ENCODE peak calls at places on chromosome 13, in eight cellular contexts. One of them, this sample, is unnamed.

GRCh38 chr13:27628081-27628480 is 6.4 kb downstream of the POLR1D start:
- DNase-seq in epithelial cell of esophagus: no peak
- DNase-seq in SK-N-MC: no peak
- DNase-seq in HT1080: no peak
- DNase-seq in GM23248: no peak
- DNase-seq in DMS79 treated with DMSO at 0.1 percent for 48 hours: no peak
- DNase-seq in activated CD8-positive, alpha-beta T cell treated with anti-CD3 and anti-CD28 coated beads, Interleukin-2, amount 10 ng/mL, durations not matched to agents 7 days and 5 days: no peak
- DNase-seq in A172: no peak
- DNase-seq in this sample: no peak

GRCh38 chr13:110187501-110188161 is 119.3 kb downstream of the COL4A1 start:
- DNase-seq in HT1080: peak; percentile 84
- DNase-seq in epithelial cell of esophagus: peak; percentile 80
- DNase-seq in GM23248: peak; percentile 76
- DNase-seq in activated CD8-positive, alpha-beta T cell treated with anti-CD3 and anti-CD28 coated beads, Interleukin-2, amount 10 ng/mL, durations not matched to agents 7 days and 5 days: no peak
- DNase-seq in SK-N-MC: peak; percentile 61
- DNase-seq in DMS79 treated with DMSO at 0.1 percent for 48 hours: no peak
- DNase-seq in A172: peak; percentile 70
- DNase-seq in this sample: no peak

GRCh38 chr13:40221460-40222201 is 444.8 kb downstream of the FOXO1 start:
- DNase-seq in epithelial cell of esophagus: peak; percentile 23
- DNase-seq in SK-N-MC: peak; percentile 40
- DNase-seq in A172: no peak
- DNase-seq in GM23248: peak; percentile 37
- DNase-seq in HT1080: peak; percentile 3
- DNase-seq in DMS79 treated with DMSO at 0.1 percent for 48 hours: no peak
- DNase-seq in activated CD8-positive, alpha-beta T cell treated with anti-CD3 and anti-CD28 coated beads, Interleukin-2, amount 10 ng/mL, durations not matched to agents 7 days and 5 days: no peak
- DNase-seq in this sample: no peak

GRCh38 chr13:33348366-33348765 is 62.8 kb upstream of the STARD13 start:
- DNase-seq in epithelial cell of esophagus: no peak
- DNase-seq in SK-N-MC: peak; percentile 76
- DNase-seq in HT1080: no peak
- DNase-seq in GM23248: peak; percentile 48
- DNase-seq in activated CD8-positive, alpha-beta T cell treated with anti-CD3 and anti-CD28 coated beads, Interleukin-2, amount 10 ng/mL, durations not matched to agents 7 days and 5 days: no peak
- DNase-seq in A172: peak; percentile 49
- DNase-seq in DMS79 treated with DMSO at 0.1 percent for 48 hours: no peak
- DNase-seq in this sample: no peak

GRCh38 chr13:43221611-43222010 is 198.2 kb downstream of the DNAJC15 start:
- DNase-seq in A172: no peak
- DNase-seq in epithelial cell of esophagus: no peak
- DNase-seq in DMS79 treated with DMSO at 0.1 percent for 48 hours: no peak
- DNase-seq in activated CD8-positive, alpha-beta T cell treated with anti-CD3 and anti-CD28 coated beads, Interleukin-2, amount 10 ng/mL, durations not matched to agents 7 days and 5 days: no peak
- DNase-seq in HT1080: no peak
- DNase-seq in SK-N-MC: no peak
- DNase-seq in GM23248: no peak
- DNase-seq in this sample: no peak

GRCh38 chr13:24215732-24216131 is 55.2 kb downstream of the SPATA13 start:
- DNase-seq in DMS79 treated with DMSO at 0.1 percent for 48 hours: no peak
- DNase-seq in GM23248: peak; percentile 69
- DNase-seq in activated CD8-positive, alpha-beta T cell treated with anti-CD3 and anti-CD28 coated beads, Interleukin-2, amount 10 ng/mL, durations not matched to agents 7 days and 5 days: no peak
- DNase-seq in A172: no peak
- DNase-seq in SK-N-MC: no peak
- DNase-seq in epithelial cell of esophagus: peak; percentile 34
- DNase-seq in HT1080: no peak
- DNase-seq in this sample: peak; percentile 56

GRCh38 chr13:25678398-25678797 is 306.6 kb downstream of the ATP8A2 start:
- DNase-seq in DMS79 treated with DMSO at 0.1 percent for 48 hours: no peak
- DNase-seq in GM23248: no peak
- DNase-seq in A172: peak; percentile 14
- DNase-seq in HT1080: peak; percentile 13
- DNase-seq in epithelial cell of esophagus: no peak
- DNase-seq in activated CD8-positive, alpha-beta T cell treated with anti-CD3 and anti-CD28 coated beads, Interleukin-2, amount 10 ng/mL, durations not matched to agents 7 days and 5 days: no peak
- DNase-seq in SK-N-MC: no peak
- DNase-seq in this sample: no peak

GRCh38 chr13:39259371-39259770 is 221.1 kb downstream of the NHLRC3 start:
- DNase-seq in DMS79 treated with DMSO at 0.1 percent for 48 hours: no peak
- DNase-seq in SK-N-MC: no peak
- DNase-seq in GM23248: no peak
- DNase-seq in HT1080: no peak
- DNase-seq in activated CD8-positive, alpha-beta T cell treated with anti-CD3 and anti-CD28 coated beads, Interleukin-2, amount 10 ng/mL, durations not matched to agents 7 days and 5 days: no peak
- DNase-seq in A172: no peak
- DNase-seq in epithelial cell of esophagus: no peak
- DNase-seq in this sample: no peak

GRCh38 chr13:37681295-37682032 is 82.9 kb upstream of the POSTN start:
- DNase-seq in epithelial cell of esophagus: peak; percentile 4
- DNase-seq in DMS79 treated with DMSO at 0.1 percent for 48 hours: no peak
- DNase-seq in HT1080: peak; percentile 49
- DNase-seq in A172: peak; percentile 26
- DNase-seq in SK-N-MC: no peak
- DNase-seq in GM23248: peak; percentile 66
- DNase-seq in activated CD8-positive, alpha-beta T cell treated with anti-CD3 and anti-CD28 coated beads, Interleukin-2, amount 10 ng/mL, durations not matched to agents 7 days and 5 days: no peak
- DNase-seq in this sample: no peak

GRCh38 chr13:95253033-95253432 is 48.2 kb downstream of the ABCC4 start:
- DNase-seq in DMS79 treated with DMSO at 0.1 percent for 48 hours: no peak
- DNase-seq in A172: no peak
- DNase-seq in epithelial cell of esophagus: no peak
- DNase-seq in GM23248: no peak
- DNase-seq in SK-N-MC: no peak
- DNase-seq in activated CD8-positive, alpha-beta T cell treated with anti-CD3 and anti-CD28 coated beads, Interleukin-2, amount 10 ng/mL, durations not matched to agents 7 days and 5 days: no peak
- DNase-seq in HT1080: no peak
- DNase-seq in this sample: no peak

GRCh38 chr13:59047546-59047945 is 1116.2 kb downstream of the DIAPH3 start:
- DNase-seq in activated CD8-positive, alpha-beta T cell treated with anti-CD3 and anti-CD28 coated beads, Interleukin-2, amount 10 ng/mL, durations not matched to agents 7 days and 5 days: no peak
- DNase-seq in HT1080: peak; percentile 25
- DNase-seq in epithelial cell of esophagus: peak; percentile 2
- DNase-seq in A172: no peak
- DNase-seq in GM23248: no peak
- DNase-seq in DMS79 treated with DMSO at 0.1 percent for 48 hours: no peak
- DNase-seq in SK-N-MC: no peak
- DNase-seq in this sample: no peak

GRCh38 chr13:30998548-30999140 is 66.2 kb downstream of the TEX26 start:
- DNase-seq in activated CD8-positive, alpha-beta T cell treated with anti-CD3 and anti-CD28 coated beads, Interleukin-2, amount 10 ng/mL, durations not matched to agents 7 days and 5 days: no peak
- DNase-seq in A172: no peak
- DNase-seq in HT1080: no peak
- DNase-seq in DMS79 treated with DMSO at 0.1 percent for 48 hours: peak; percentile 68
- DNase-seq in GM23248: peak; percentile 55
- DNase-seq in SK-N-MC: no peak
- DNase-seq in epithelial cell of esophagus: peak; percentile 61
- DNase-seq in this sample: peak; percentile 49

GRCh38 chr13:72505376-72505775 is 222.1 kb downstream of the MZT1 start:
- DNase-seq in A172: peak; percentile 1
- DNase-seq in HT1080: no peak
- DNase-seq in epithelial cell of esophagus: no peak
- DNase-seq in GM23248: no peak
- DNase-seq in SK-N-MC: no peak
- DNase-seq in DMS79 treated with DMSO at 0.1 percent for 48 hours: peak; percentile 15
- DNase-seq in activated CD8-positive, alpha-beta T cell treated with anti-CD3 and anti-CD28 coated beads, Interleukin-2, amount 10 ng/mL, durations not matched to agents 7 days and 5 days: no peak
- DNase-seq in this sample: no peak

GRCh38 chr13:75365724-75366173 is 116.2 kb downstream of the TBC1D4 start:
- DNase-seq in A172: peak; percentile 92
- DNase-seq in SK-N-MC: no peak
- DNase-seq in HT1080: peak; percentile 99
- DNase-seq in activated CD8-positive, alpha-beta T cell treated with anti-CD3 and anti-CD28 coated beads, Interleukin-2, amount 10 ng/mL, durations not matched to agents 7 days and 5 days: peak; percentile 41
- DNase-seq in DMS79 treated with DMSO at 0.1 percent for 48 hours: no peak
- DNase-seq in GM23248: peak; percentile 94
- DNase-seq in epithelial cell of esophagus: peak; percentile 90
- DNase-seq in this sample: no peak

GRCh38 chr13:113366031-113366588 is 2.2 kb upstream of the GRTP1 start:
- DNase-seq in GM23248: peak; percentile 38
- DNase-seq in activated CD8-positive, alpha-beta T cell treated with anti-CD3 and anti-CD28 coated beads, Interleukin-2, amount 10 ng/mL, durations not matched to agents 7 days and 5 days: no peak
- DNase-seq in epithelial cell of esophagus: peak; percentile 4
- DNase-seq in SK-N-MC: no peak
- DNase-seq in DMS79 treated with DMSO at 0.1 percent for 48 hours: no peak
- DNase-seq in HT1080: no peak
- DNase-seq in A172: no peak
- DNase-seq in this sample: no peak

GRCh38 chr13:113730145-113730750 is 28.8 kb upstream of the TMEM255B start:
- DNase-seq in A172: no peak
- DNase-seq in activated CD8-positive, alpha-beta T cell treated with anti-CD3 and anti-CD28 coated beads, Interleukin-2, amount 10 ng/mL, durations not matched to agents 7 days and 5 days: no peak
- DNase-seq in SK-N-MC: no peak
- DNase-seq in DMS79 treated with DMSO at 0.1 percent for 48 hours: no peak
- DNase-seq in GM23248: no peak
- DNase-seq in HT1080: no peak
- DNase-seq in epithelial cell of esophagus: no peak
- DNase-seq in this sample: no peak

GRCh38 chr13:112719016-112719415 is 29.2 kb downstream of the ATP11A start:
- DNase-seq in activated CD8-positive, alpha-beta T cell treated with anti-CD3 and anti-CD28 coated beads, Interleukin-2, amount 10 ng/mL, durations not matched to agents 7 days and 5 days: no peak
- DNase-seq in SK-N-MC: no peak
- DNase-seq in GM23248: no peak
- DNase-seq in A172: no peak
- DNase-seq in DMS79 treated with DMSO at 0.1 percent for 48 hours: no peak
- DNase-seq in epithelial cell of esophagus: peak; percentile 57
- DNase-seq in HT1080: no peak
- DNase-seq in this sample: no peak

GRCh38 chr13:40472427-40473220 is 193.8 kb downstream of the FOXO1 start:
- DNase-seq in epithelial cell of esophagus: no peak
- DNase-seq in activated CD8-positive, alpha-beta T cell treated with anti-CD3 and anti-CD28 coated beads, Interleukin-2, amount 10 ng/mL, durations not matched to agents 7 days and 5 days: no peak
- DNase-seq in GM23248: no peak
- DNase-seq in HT1080: no peak
- DNase-seq in SK-N-MC: no peak
- DNase-seq in DMS79 treated with DMSO at 0.1 percent for 48 hours: no peak
- DNase-seq in A172: no peak
- DNase-seq in this sample: no peak

GRCh38 chr13:36275190-36276002 is 22.2 kb downstream of the CCDC169 start:
- DNase-seq in DMS79 treated with DMSO at 0.1 percent for 48 hours: peak; percentile 64
- DNase-seq in epithelial cell of esophagus: peak; percentile 69
- DNase-seq in A172: peak; percentile 50
- DNase-seq in activated CD8-positive, alpha-beta T cell treated with anti-CD3 and anti-CD28 coated beads, Interleukin-2, amount 10 ng/mL, durations not matched to agents 7 days and 5 days: peak; percentile 24
- DNase-seq in SK-N-MC: no peak
- DNase-seq in HT1080: peak; percentile 67
- DNase-seq in GM23248: peak; percentile 83
- DNase-seq in this sample: peak; percentile 5

GRCh38 chr13:66069570-66069969 is 1160.6 kb downstream of the PCDH9 start:
- DNase-seq in activated CD8-positive, alpha-beta T cell treated with anti-CD3 and anti-CD28 coated beads, Interleukin-2, amount 10 ng/mL, durations not matched to agents 7 days and 5 days: no peak
- DNase-seq in GM23248: no peak
- DNase-seq in epithelial cell of esophagus: peak; percentile 7
- DNase-seq in DMS79 treated with DMSO at 0.1 percent for 48 hours: no peak
- DNase-seq in SK-N-MC: no peak
- DNase-seq in A172: peak; percentile 7
- DNase-seq in HT1080: no peak
- DNase-seq in this sample: no peak

GRCh38 chr13:49858183-49858856 is 65.8 kb upstream of the KPNA3 start:
- DNase-seq in HT1080: peak; percentile 87
- DNase-seq in DMS79 treated with DMSO at 0.1 percent for 48 hours: no peak
- DNase-seq in A172: peak; percentile 86
- DNase-seq in epithelial cell of esophagus: peak; percentile 96
- DNase-seq in GM23248: peak; percentile 96
- DNase-seq in SK-N-MC: no peak
- DNase-seq in activated CD8-positive, alpha-beta T cell treated with anti-CD3 and anti-CD28 coated beads, Interleukin-2, amount 10 ng/mL, durations not matched to agents 7 days and 5 days: no peak
- DNase-seq in this sample: no peak

GRCh38 chr13:113137656-113138292 is 15.2 kb downstream of the F10 start:
- DNase-seq in DMS79 treated with DMSO at 0.1 percent for 48 hours: no peak
- DNase-seq in A172: no peak
- DNase-seq in epithelial cell of esophagus: no peak
- DNase-seq in HT1080: no peak
- DNase-seq in activated CD8-positive, alpha-beta T cell treated with anti-CD3 and anti-CD28 coated beads, Interleukin-2, amount 10 ng/mL, durations not matched to agents 7 days and 5 days: no peak
- DNase-seq in SK-N-MC: no peak
- DNase-seq in GM23248: no peak
- DNase-seq in this sample: no peak

GRCh38 chr13:64810701-64811258 is 2419.4 kb downstream of the PCDH9 start:
- DNase-seq in DMS79 treated with DMSO at 0.1 percent for 48 hours: no peak
- DNase-seq in activated CD8-positive, alpha-beta T cell treated with anti-CD3 and anti-CD28 coated beads, Interleukin-2, amount 10 ng/mL, durations not matched to agents 7 days and 5 days: no peak
- DNase-seq in HT1080: peak; percentile 57
- DNase-seq in GM23248: peak; percentile 11
- DNase-seq in SK-N-MC: no peak
- DNase-seq in A172: peak; percentile 7
- DNase-seq in epithelial cell of esophagus: peak; percentile 72
- DNase-seq in this sample: no peak

GRCh38 chr13:97240789-97241734 is 18.9 kb downstream of the MBNL2 start:
- DNase-seq in A172: no peak
- DNase-seq in epithelial cell of esophagus: no peak
- DNase-seq in SK-N-MC: no peak
- DNase-seq in HT1080: no peak
- DNase-seq in DMS79 treated with DMSO at 0.1 percent for 48 hours: no peak
- DNase-seq in activated CD8-positive, alpha-beta T cell treated with anti-CD3 and anti-CD28 coated beads, Interleukin-2, amount 10 ng/mL, durations not matched to agents 7 days and 5 days: no peak
- DNase-seq in GM23248: no peak
- DNase-seq in this sample: no peak

GRCh38 chr13:113951246-113951999 is 22.5 kb downstream of the C13orf46 start:
- DNase-seq in epithelial cell of esophagus: peak; percentile 72
- DNase-seq in GM23248: peak; percentile 80
- DNase-seq in DMS79 treated with DMSO at 0.1 percent for 48 hours: peak; percentile 16
- DNase-seq in HT1080: peak; percentile 23
- DNase-seq in SK-N-MC: no peak
- DNase-seq in activated CD8-positive, alpha-beta T cell treated with anti-CD3 and anti-CD28 coated beads, Interleukin-2, amount 10 ng/mL, durations not matched to agents 7 days and 5 days: peak; percentile 65
- DNase-seq in A172: no peak
- DNase-seq in this sample: peak; percentile 70

GRCh38 chr13:65090191-65090590 is 2139.9 kb downstream of the PCDH9 start:
- DNase-seq in SK-N-MC: no peak
- DNase-seq in DMS79 treated with DMSO at 0.1 percent for 48 hours: no peak
- DNase-seq in A172: no peak
- DNase-seq in GM23248: no peak
- DNase-seq in activated CD8-positive, alpha-beta T cell treated with anti-CD3 and anti-CD28 coated beads, Interleukin-2, amount 10 ng/mL, durations not matched to agents 7 days and 5 days: no peak
- DNase-seq in epithelial cell of esophagus: no peak
- DNase-seq in HT1080: no peak
- DNase-seq in this sample: no peak

GRCh38 chr13:20702945-20703784 is at the start of gene IL17D:
- DNase-seq in GM23248: peak; percentile 50
- DNase-seq in HT1080: no peak
- DNase-seq in A172: no peak
- DNase-seq in epithelial cell of esophagus: no peak
- DNase-seq in SK-N-MC: no peak
- DNase-seq in DMS79 treated with DMSO at 0.1 percent for 48 hours: no peak
- DNase-seq in activated CD8-positive, alpha-beta T cell treated with anti-CD3 and anti-CD28 coated beads, Interleukin-2, amount 10 ng/mL, durations not matched to agents 7 days and 5 days: peak; percentile 61
- DNase-seq in this sample: peak; percentile 42

GRCh38 chr13:74073231-74073630 is 61.0 kb downstream of the KLF12 start:
- DNase-seq in epithelial cell of esophagus: no peak
- DNase-seq in GM23248: no peak
- DNase-seq in DMS79 treated with DMSO at 0.1 percent for 48 hours: no peak
- DNase-seq in activated CD8-positive, alpha-beta T cell treated with anti-CD3 and anti-CD28 coated beads, Interleukin-2, amount 10 ng/mL, durations not matched to agents 7 days and 5 days: no peak
- DNase-seq in HT1080: no peak
- DNase-seq in A172: no peak
- DNase-seq in SK-N-MC: no peak
- DNase-seq in this sample: no peak

GRCh38 chr13:70191034-70191433 is 82.8 kb upstream of the KLHL1 start:
- DNase-seq in SK-N-MC: no peak
- DNase-seq in epithelial cell of esophagus: no peak
- DNase-seq in HT1080: no peak
- DNase-seq in activated CD8-positive, alpha-beta T cell treated with anti-CD3 and anti-CD28 coated beads, Interleukin-2, amount 10 ng/mL, durations not matched to agents 7 days and 5 days: no peak
- DNase-seq in A172: no peak
- DNase-seq in DMS79 treated with DMSO at 0.1 percent for 48 hours: no peak
- DNase-seq in GM23248: no peak
- DNase-seq in this sample: no peak

GRCh38 chr13:64688893-64689677 is 2541.1 kb downstream of the PCDH9 start:
- DNase-seq in activated CD8-positive, alpha-beta T cell treated with anti-CD3 and anti-CD28 coated beads, Interleukin-2, amount 10 ng/mL, durations not matched to agents 7 days and 5 days: no peak
- DNase-seq in DMS79 treated with DMSO at 0.1 percent for 48 hours: no peak
- DNase-seq in SK-N-MC: no peak
- DNase-seq in GM23248: peak; percentile 52
- DNase-seq in A172: peak; percentile 2
- DNase-seq in HT1080: peak; percentile 69
- DNase-seq in epithelial cell of esophagus: peak; percentile 65
- DNase-seq in this sample: no peak

GRCh38 chr13:109256866-109257760 is 529.3 kb downstream of the IRS2 start:
- DNase-seq in DMS79 treated with DMSO at 0.1 percent for 48 hours: no peak
- DNase-seq in activated CD8-positive, alpha-beta T cell treated with anti-CD3 and anti-CD28 coated beads, Interleukin-2, amount 10 ng/mL, durations not matched to agents 7 days and 5 days: no peak
- DNase-seq in epithelial cell of esophagus: peak; percentile 100
- DNase-seq in A172: peak; percentile 97
- DNase-seq in GM23248: peak; percentile 97
- DNase-seq in HT1080: peak; percentile 96
- DNase-seq in SK-N-MC: no peak
- DNase-seq in this sample: no peak

GRCh38 chr13:95955255-95955654 is 97.9 kb downstream of the UGGT2 start:
- DNase-seq in HT1080: no peak
- DNase-seq in activated CD8-positive, alpha-beta T cell treated with anti-CD3 and anti-CD28 coated beads, Interleukin-2, amount 10 ng/mL, durations not matched to agents 7 days and 5 days: no peak
- DNase-seq in SK-N-MC: no peak
- DNase-seq in epithelial cell of esophagus: no peak
- DNase-seq in GM23248: no peak
- DNase-seq in A172: no peak
- DNase-seq in DMS79 treated with DMSO at 0.1 percent for 48 hours: no peak
- DNase-seq in this sample: no peak

GRCh38 chr13:57724486-57725272 is 93.1 kb downstream of the PCDH17 start:
- DNase-seq in DMS79 treated with DMSO at 0.1 percent for 48 hours: no peak
- DNase-seq in HT1080: no peak
- DNase-seq in activated CD8-positive, alpha-beta T cell treated with anti-CD3 and anti-CD28 coated beads, Interleukin-2, amount 10 ng/mL, durations not matched to agents 7 days and 5 days: no peak
- DNase-seq in A172: no peak
- DNase-seq in GM23248: no peak
- DNase-seq in SK-N-MC: no peak
- DNase-seq in epithelial cell of esophagus: no peak
- DNase-seq in this sample: no peak

This sample was measured in nucleus accumbens.